ENCODE peak calls at places on chromosomes 12 and 14, in four cellular contexts. One of them, this sample, is unnamed.

GRCh38 chr12:16920451-16920850 is 314.5 kb upstream of the LMO3 start:
- DNase-seq in H4: no peak
- DNase-seq in hepatic stellate cell: no peak
- DNase-seq in small intestine: no peak
- DNase-seq in this sample: no peak

GRCh38 chr14:55417955-55418354 is 6.3 kb upstream of the ATG14 start:
- DNase-seq in H4: no peak
- DNase-seq in hepatic stellate cell: no peak
- DNase-seq in small intestine: peak
- DNase-seq in this sample: no peak

GRCh38 chr14:44417809-44418208 is 89.3 kb downstream of the FSCB start:
- DNase-seq in H4: no peak
- DNase-seq in hepatic stellate cell: no peak
- DNase-seq in small intestine: no peak
- DNase-seq in this sample: no peak

GRCh38 chr12:75876843-75877587 is 154.6 kb downstream of the PHLDA1 start:
- DNase-seq in H4: no peak
- DNase-seq in hepatic stellate cell: no peak
- DNase-seq in small intestine: no peak
- DNase-seq in this sample: no peak

GRCh38 chr12:2633176-2633824 is 161.5 kb upstream of the FKBP4 start:
- DNase-seq in H4: no peak
- DNase-seq in hepatic stellate cell: no peak
- DNase-seq in small intestine: peak
- DNase-seq in this sample: no peak

GRCh38 chr12:67147030-67147429 is 122.1 kb upstream of the CAND1 start:
- DNase-seq in H4: no peak
- DNase-seq in hepatic stellate cell: no peak
- DNase-seq in small intestine: no peak
- DNase-seq in this sample: no peak

GRCh38 chr14:77313374-77313773 is 7.3 kb downstream of the POMT2 start:
- DNase-seq in H4: no peak
- DNase-seq in hepatic stellate cell: no peak
- DNase-seq in small intestine: no peak
- DNase-seq in this sample: no peak

GRCh38 chr12:17588968-17589367 is 501.0 kb downstream of the RERGL start:
- DNase-seq in H4: peak
- DNase-seq in hepatic stellate cell: no peak
- DNase-seq in small intestine: no peak
- DNase-seq in this sample: no peak

GRCh38 chr14:26383286-26383685 is 214.5 kb downstream of the NOVA1 start:
- DNase-seq in H4: no peak
- DNase-seq in hepatic stellate cell: no peak
- DNase-seq in small intestine: no peak
- DNase-seq in this sample: no peak

GRCh38 chr12:72738811-72739210 is 466.6 kb downstream of the TRHDE start:
- DNase-seq in H4: no peak
- DNase-seq in hepatic stellate cell: no peak
- DNase-seq in small intestine: no peak
- DNase-seq in this sample: no peak

GRCh38 chr12:110669193-110669502 is 19.8 kb downstream of the HVCN1 start:
- DNase-seq in H4: no peak
- DNase-seq in hepatic stellate cell: no peak
- DNase-seq in small intestine: no peak
- DNase-seq in this sample: no peak

GRCh38 chr12:131094831-131095805 is 141.4 kb downstream of the ADGRD1 start:
- DNase-seq in H4: no peak
- DNase-seq in hepatic stellate cell: no peak
- DNase-seq in small intestine: no peak
- DNase-seq in this sample: no peak

GRCh38 chr12:12214201-12214600 is 52.6 kb downstream of the LRP6 start:
- DNase-seq in H4: no peak
- DNase-seq in hepatic stellate cell: no peak
- DNase-seq in small intestine: no peak
- DNase-seq in this sample: peak

GRCh38 chr12:114275937-114276785 is 129.8 kb downstream of the TBX5 start:
- DNase-seq in H4: no peak
- DNase-seq in hepatic stellate cell: no peak
- DNase-seq in small intestine: no peak
- DNase-seq in this sample: no peak

GRCh38 chr14:91313154-91313850 is 68.8 kb upstream of the GPR68 start:
- DNase-seq in H4: no peak
- DNase-seq in hepatic stellate cell: no peak
- DNase-seq in small intestine: no peak
- DNase-seq in this sample: no peak

GRCh38 chr14:25375639-25376038 is 325.7 kb upstream of the STXBP6 start:
- DNase-seq in H4: no peak
- DNase-seq in hepatic stellate cell: no peak
- DNase-seq in small intestine: no peak
- DNase-seq in this sample: no peak

GRCh38 chr14:99141236-99141635 is 130.8 kb downstream of the BCL11B start:
- DNase-seq in H4: no peak
- DNase-seq in hepatic stellate cell: no peak
- DNase-seq in small intestine: no peak
- DNase-seq in this sample: no peak

This sample was measured in COLO829.